ENCODE peak calls at places on chromosomes 1 and 21, in four cellular contexts. One of them, this sample, is unnamed.

GRCh38 chr1:53633073-53633704 is 105.8 kb downstream of the GLIS1 start:
- DNase-seq in non-pigmented ciliary epithelial cell: no peak
- DNase-seq in mesendoderm: no peak
- DNase-seq in sciatic nerve: peak
- DNase-seq in this sample: no peak

GRCh38 chr1:195335541-195335940 is 1272.7 kb downstream of the KCNT2 start:
- DNase-seq in non-pigmented ciliary epithelial cell: peak
- DNase-seq in mesendoderm: peak
- DNase-seq in sciatic nerve: no peak
- DNase-seq in this sample: no peak

GRCh38 chr1:62318756-62319544 is at the start of gene KANK4:
- DNase-seq in non-pigmented ciliary epithelial cell: no peak
- DNase-seq in sciatic nerve: no peak
- DNase-seq in mesendoderm: peak
- DNase-seq in this sample: no peak

GRCh38 chr1:169550294-169550693 is 36.0 kb downstream of the F5 start:
- DNase-seq in non-pigmented ciliary epithelial cell: peak
- DNase-seq in sciatic nerve: no peak
- DNase-seq in mesendoderm: peak
- DNase-seq in this sample: no peak

GRCh38 chr1:66402194-66402593 is 131.8 kb upstream of the SGIP1 start:
- DNase-seq in sciatic nerve: peak
- DNase-seq in non-pigmented ciliary epithelial cell: no peak
- DNase-seq in mesendoderm: no peak
- DNase-seq in this sample: no peak

GRCh38 chr21:36209626-36210171 is 53.1 kb downstream of the DOP1B start:
- DNase-seq in mesendoderm: peak
- DNase-seq in sciatic nerve: no peak
- DNase-seq in non-pigmented ciliary epithelial cell: peak
- DNase-seq in this sample: no peak

GRCh38 chr1:94924967-94925366 is 1.9 kb downstream of the CNN3 start:
- DNase-seq in mesendoderm: no peak
- DNase-seq in non-pigmented ciliary epithelial cell: no peak
- DNase-seq in sciatic nerve: no peak
- DNase-seq in this sample: no peak

GRCh38 chr1:172745014-172745413 is 86.1 kb downstream of the FASLG start:
- DNase-seq in sciatic nerve: no peak
- DNase-seq in mesendoderm: peak
- DNase-seq in non-pigmented ciliary epithelial cell: peak
- DNase-seq in this sample: no peak

GRCh38 chr1:11981378-11982009 is 1.2 kb downstream of the MFN2 start:
- DNase-seq in non-pigmented ciliary epithelial cell: no peak
- DNase-seq in sciatic nerve: no peak
- DNase-seq in mesendoderm: no peak
- DNase-seq in this sample: peak

GRCh38 chr1:112524251-112524650 is 15.5 kb downstream of the WNT2B start:
- DNase-seq in non-pigmented ciliary epithelial cell: no peak
- DNase-seq in mesendoderm: peak
- DNase-seq in sciatic nerve: no peak
- DNase-seq in this sample: no peak

GRCh38 chr1:110556471-110556807 is 37.5 kb upstream of the KCNA10 start:
- DNase-seq in mesendoderm: no peak
- DNase-seq in sciatic nerve: peak
- DNase-seq in non-pigmented ciliary epithelial cell: no peak
- DNase-seq in this sample: no peak

GRCh38 chr1:6922096-6922931 is 137.1 kb downstream of the CAMTA1 start:
- DNase-seq in mesendoderm: peak
- DNase-seq in non-pigmented ciliary epithelial cell: peak
- DNase-seq in sciatic nerve: peak
- DNase-seq in this sample: peak

GRCh38 chr1:117416546-117417117 is 49.4 kb downstream of the MAN1A2 start:
- DNase-seq in non-pigmented ciliary epithelial cell: no peak
- DNase-seq in sciatic nerve: no peak
- DNase-seq in mesendoderm: peak
- DNase-seq in this sample: no peak

GRCh38 chr1:184283999-184284398 is 102.8 kb upstream of the C1orf21 start:
- DNase-seq in non-pigmented ciliary epithelial cell: peak
- DNase-seq in sciatic nerve: no peak
- DNase-seq in mesendoderm: no peak
- DNase-seq in this sample: no peak

GRCh38 chr1:213326666-213327317 is 275.8 kb downstream of the RPS6KC1 start:
- DNase-seq in sciatic nerve: peak
- DNase-seq in mesendoderm: no peak
- DNase-seq in non-pigmented ciliary epithelial cell: peak
- DNase-seq in this sample: no peak

GRCh38 chr21:26849428-26850115 is 4.4 kb upstream of the ADAMTS1 start:
- DNase-seq in mesendoderm: peak
- DNase-seq in sciatic nerve: no peak
- DNase-seq in non-pigmented ciliary epithelial cell: no peak
- DNase-seq in this sample: no peak

GRCh38 chr1:212283741-212284140 is 1.5 kb upstream of the PPP2R5A start:
- DNase-seq in non-pigmented ciliary epithelial cell: no peak
- DNase-seq in mesendoderm: no peak
- DNase-seq in sciatic nerve: no peak
- DNase-seq in this sample: no peak

GRCh38 chr1:41360074-41361027 is 883 bp upstream of the FOXO6 start:
- DNase-seq in mesendoderm: peak
- DNase-seq in sciatic nerve: peak
- DNase-seq in non-pigmented ciliary epithelial cell: no peak
- DNase-seq in this sample: no peak

GRCh38 chr1:204443260-204443619 is 31.6 kb upstream of the PPP1R15B start:
- DNase-seq in mesendoderm: no peak
- DNase-seq in non-pigmented ciliary epithelial cell: no peak
- DNase-seq in sciatic nerve: no peak
- DNase-seq in this sample: peak

GRCh38 chr1:53685272-53686051 is 53.5 kb downstream of the GLIS1 start:
- DNase-seq in sciatic nerve: no peak
- DNase-seq in non-pigmented ciliary epithelial cell: no peak
- DNase-seq in mesendoderm: peak
- DNase-seq in this sample: no peak

GRCh38 chr1:46198026-46198826 is at the start of gene POMGNT1:
- DNase-seq in non-pigmented ciliary epithelial cell: no peak
- DNase-seq in sciatic nerve: peak
- DNase-seq in mesendoderm: peak
- DNase-seq in this sample: no peak

GRCh38 chr1:112520166-112520565 is 11.4 kb downstream of the WNT2B start:
- DNase-seq in sciatic nerve: no peak
- DNase-seq in mesendoderm: no peak
- DNase-seq in non-pigmented ciliary epithelial cell: no peak
- DNase-seq in this sample: no peak

GRCh38 chr1:35173516-35174224 is 19.3 kb downstream of the SFPQ start:
- DNase-seq in non-pigmented ciliary epithelial cell: no peak
- DNase-seq in sciatic nerve: no peak
- DNase-seq in mesendoderm: peak
- DNase-seq in this sample: no peak

GRCh38 chr1:202078211-202078610 is 44.5 kb upstream of the GPR37L1 start:
- DNase-seq in non-pigmented ciliary epithelial cell: no peak
- DNase-seq in mesendoderm: no peak
- DNase-seq in sciatic nerve: no peak
- DNase-seq in this sample: no peak

GRCh38 chr1:20233394-20233793 is 47.1 kb upstream of the PLA2G2C start:
- DNase-seq in mesendoderm: peak
- DNase-seq in sciatic nerve: no peak
- DNase-seq in non-pigmented ciliary epithelial cell: no peak
- DNase-seq in this sample: no peak

GRCh38 chr1:174217787-174218574 is 58.7 kb downstream of the RABGAP1L start:
- DNase-seq in mesendoderm: peak
- DNase-seq in non-pigmented ciliary epithelial cell: no peak
- DNase-seq in sciatic nerve: no peak
- DNase-seq in this sample: no peak

GRCh38 chr1:178238722-178239510 is 145.0 kb downstream of the RASAL2 start:
- DNase-seq in mesendoderm: peak
- DNase-seq in non-pigmented ciliary epithelial cell: peak
- DNase-seq in sciatic nerve: no peak
- DNase-seq in this sample: peak

GRCh38 chr1:21871943-21872342 is 59.9 kb downstream of the LDLRAD2 start:
- DNase-seq in mesendoderm: no peak
- DNase-seq in sciatic nerve: no peak
- DNase-seq in non-pigmented ciliary epithelial cell: no peak
- DNase-seq in this sample: no peak

This sample was measured in epithelial cell of prostate.